ENCODE peak calls at places on chromosomes 1 and 21, in five cellular contexts. K is AG09309, U is T47D, B is HS-27A, X is cardiac muscle cell. Q is an unnamed sample.

GRCh38 chr1:75502776-75503175 is 108.1 kb downstream of the SLC44A5 start:
- DNase-seq in K (no peak), U (no peak), B (no peak), X (peak; percentile 65), Q (no peak)

GRCh38 chr1:110292327-110292741 is 46.8 kb upstream of the RBM15 start:
- DNase-seq in K (peak; percentile 42), U (no peak), B (no peak), X (no peak), Q (peak; percentile 14)

GRCh38 chr1:194069831-194070218 is 883.4 kb upstream of the B3GALT2 start:
- DNase-seq in K (no peak), U (no peak), B (no peak), X (no peak), Q (no peak)

GRCh38 chr1:213641312-213641711 is 346.5 kb upstream of the PROX1 start:
- DNase-seq in K (no peak), U (no peak), B (no peak), X (no peak), Q (no peak)

GRCh38 chr1:182784556-182785171 is 4.9 kb upstream of the NPL start:
- DNase-seq in K (peak; percentile 13), U (no peak), B (no peak), X (peak; percentile 66), Q (peak; percentile 40)

GRCh38 chr1:81880781-81881180 is 80.0 kb downstream of the ADGRL2 start:
- DNase-seq in K (no peak), U (no peak), B (no peak), X (no peak), Q (no peak)

GRCh38 chr1:240126821-240127220 is 35.1 kb downstream of the FMN2 start:
- DNase-seq in K (no peak), U (no peak), B (no peak), X (no peak), Q (no peak)

GRCh38 chr21:27156666-27157065 is 189.8 kb upstream of the ADAMTS5 start:
- DNase-seq in K (no peak), U (no peak), B (no peak), X (no peak), Q (no peak)

GRCh38 chr1:239816090-239816812 is 275.4 kb upstream of the FMN2 start:
- DNase-seq in K (peak; percentile 34), U (no peak), B (peak; percentile 68), X (peak; percentile 61), Q (no peak)

Q was measured in prostate gland.